ENCODE peak calls at places on chromosome X, in nine cellular contexts. A is CD4-positive, alpha-beta T cell; S is neuronal stem cell; O is stomach; H is cardiac muscle cell; Z is mammary epithelial cell; X is right cardiac atrium; Q is IMR-90; J is dorsolateral prefrontal cortex. G is an unnamed sample.
A peak's percentile ranks its signal among the peaks of the same experiment; 100 is the strongest.

GRCh38 chrX:154441984-154442707 is 1.8 kb upstream of the FAM50A start:
- DNase-seq in A (no peak), S (no peak), O (peak; percentile 57), H (no peak), Z (peak; percentile 66), X (no peak), Q (no peak), J (no peak), G (peak; percentile 15)

GRCh38 chrX:39896951-39897740 is 200.6 kb downstream of the BCOR start:
- DNase-seq in A (no peak), S (peak; percentile 31), O (no peak), H (peak; percentile 75), Z (peak; percentile 57), X (peak; percentile 78), Q (peak; percentile 62), J (no peak), G (peak; percentile 48)

GRCh38 chrX:104913348-104913747 is 307.1 kb downstream of the TEX13A start:
- DNase-seq in A (no peak), S (peak; percentile 23), O (no peak), H (peak; percentile 11), Z (no peak), X (no peak), Q (no peak), J (no peak), G (no peak)

GRCh38 chrX:120456973-120457372 is 12.1 kb downstream of the LAMP2 start:
- DNase-seq in A (no peak), S (no peak), O (no peak), H (no peak), Z (peak; percentile 64), X (no peak), Q (peak; percentile 21), J (no peak), G (no peak)

GRCh38 chrX:38347136-38347535 is 5.3 kb upstream of the OTC start:
- DNase-seq in A (no peak), S (no peak), O (no peak), H (peak; percentile 86), Z (peak; percentile 75), X (no peak), Q (peak; percentile 52), J (no peak), G (no peak)

GRCh38 chrX:28278236-28278635 is 297.0 kb upstream of the DCAF8L1 start:
- DNase-seq in A (no peak), S (no peak), O (no peak), H (no peak), Z (no peak), X (no peak), Q (no peak), J (no peak), G (no peak)

GRCh38 chrX:72272868-72273267 is 4.2 kb downstream of the RPS4X start:
- DNase-seq in A (no peak), S (no peak), O (no peak), H (no peak), Z (peak; percentile 84), X (no peak), Q (peak; percentile 76), J (no peak), G (no peak)

GRCh38 chrX:150162141-150162540 is 201.0 kb upstream of the MAMLD1 start:
- DNase-seq in A (no peak), S (no peak), O (no peak), H (no peak), Z (peak; percentile 32), X (no peak), Q (no peak), J (no peak), G (no peak)

GRCh38 chrX:17361620-17362019 is 13.4 kb upstream of the NHS start:
- DNase-seq in A (no peak), S (no peak), O (no peak), H (no peak), Z (no peak), X (no peak), Q (no peak), J (no peak), G (no peak)

DNA sequence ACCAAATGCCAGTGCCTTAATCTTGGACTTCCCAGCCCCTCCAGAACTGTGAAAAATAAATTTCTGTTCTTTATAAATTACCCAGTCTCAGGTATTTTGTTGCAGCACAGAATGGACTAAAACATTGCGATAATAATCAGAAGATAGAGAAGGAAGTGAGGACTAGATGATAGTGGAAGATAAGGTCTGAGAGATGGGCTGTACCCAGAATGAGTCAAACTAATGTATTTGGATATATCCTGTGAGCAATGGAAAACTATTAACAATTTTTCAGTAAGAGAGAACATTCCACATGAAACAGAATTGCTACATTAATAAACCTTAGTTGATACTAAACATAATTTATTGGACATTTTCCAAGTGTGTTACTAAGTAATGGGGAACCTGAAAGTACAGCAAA is 93.3 kb downstream of the FANCB start:
- DNase-seq in A (no peak), S (no peak), O (no peak), H (no peak), Z (no peak), X (no peak), Q (no peak), J (no peak), G (no peak)
- H3K27me3 ChIP-seq in A (no peaks in the 10 kb centered on the region), S (no peaks in the 10 kb centered on the region), O (no peaks in the 10 kb centered on the region), H (no peaks in the 10 kb centered on the region), Z (no peaks in the 10 kb centered on the region), X (no peaks in the 10 kb centered on the region), Q (no peaks in the 10 kb centered on the region), J (peaks cover 36% of the 10 kb centered on the region), G (no peaks in the 10 kb centered on the region)

DNA sequence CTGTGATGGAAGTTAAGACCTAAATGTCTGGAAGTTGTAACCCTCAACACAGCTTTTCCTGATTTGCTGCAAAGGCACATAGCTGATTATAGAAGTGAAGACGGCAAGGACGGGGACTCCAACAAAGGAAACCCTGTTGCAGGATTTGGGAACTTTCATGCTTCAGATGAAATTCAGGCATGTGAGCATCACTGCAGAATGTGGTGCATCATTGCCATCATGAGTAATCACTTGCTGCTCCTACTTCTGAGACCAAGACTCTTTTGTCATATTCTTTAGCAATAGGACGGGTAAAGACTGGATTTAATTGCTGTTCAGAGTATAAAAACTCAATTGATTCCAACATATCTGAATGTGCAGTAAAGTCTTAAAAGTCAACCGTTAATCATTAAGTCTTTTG is 35.8 kb downstream of the YIPF6 start:
- DNase-seq in A (no peak), S (no peak), O (no peak), H (peak; percentile 7), Z (no peak), X (no peak), Q (peak; percentile 12), J (no peak), G (no peak)
- H3K27me3 ChIP-seq in A (no peaks in the 10 kb centered on the region), S (no peaks in the 10 kb centered on the region), O (peaks cover 3% of the 10 kb centered on the region), H (no peaks in the 10 kb centered on the region), Z (no peaks in the 10 kb centered on the region), X (no peaks in the 10 kb centered on the region), Q (no peaks in the 10 kb centered on the region), J (peaks cover 38% of the 10 kb centered on the region), G (no peaks in the 10 kb centered on the region)

DNA sequence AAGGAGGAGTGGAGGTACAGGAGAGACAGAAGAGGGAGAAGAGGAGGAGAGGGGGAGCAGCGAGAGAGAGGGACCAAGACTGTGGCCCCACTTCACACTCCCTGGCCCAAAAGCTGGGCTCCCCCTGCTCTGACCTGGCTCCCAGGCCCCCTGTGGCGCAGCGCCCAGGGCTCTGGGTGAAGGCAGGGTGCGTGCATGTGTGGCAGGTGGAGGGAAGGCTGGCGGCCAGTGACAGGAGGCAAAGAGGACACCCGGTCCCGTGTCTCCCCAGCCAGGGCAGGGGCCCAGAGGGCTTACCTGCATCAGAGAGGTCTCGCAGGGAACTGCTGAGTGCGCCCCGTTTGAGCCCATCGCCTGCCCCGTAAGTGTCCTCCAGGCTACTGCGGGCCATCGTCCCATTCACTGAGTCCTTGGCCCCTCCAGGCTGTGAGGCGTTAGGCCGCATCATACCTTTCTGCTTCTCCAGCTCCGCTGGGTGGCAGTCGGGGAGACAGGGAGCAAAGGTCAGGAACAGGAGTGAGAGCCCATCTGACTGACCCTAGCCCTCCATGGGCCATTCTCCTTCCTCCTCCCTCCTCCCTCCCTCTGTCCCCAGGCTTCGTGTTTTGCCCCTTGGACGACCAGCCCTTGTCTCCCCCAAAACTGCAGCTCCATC is 11.1 kb upstream of the KDM5C start:
- DNase-seq in A (no peak), S (no peak), O (no peak), H (no peak), Z (no peak), X (no peak), Q (no peak), J (no peak), G (no peak)
- H3K27me3 ChIP-seq in A (no peaks in the 10 kb centered on the region), S (no peaks in the 10 kb centered on the region), O (peaks cover 6% of the 10 kb centered on the region), H (no peaks in the 10 kb centered on the region), Z (peaks cover 2% of the 10 kb centered on the region), X (no peaks in the 10 kb centered on the region), Q (peaks cover 23% of the 10 kb centered on the region), J (peaks cover 55% of the 10 kb centered on the region), G (no peaks in the 10 kb centered on the region)

DNA sequence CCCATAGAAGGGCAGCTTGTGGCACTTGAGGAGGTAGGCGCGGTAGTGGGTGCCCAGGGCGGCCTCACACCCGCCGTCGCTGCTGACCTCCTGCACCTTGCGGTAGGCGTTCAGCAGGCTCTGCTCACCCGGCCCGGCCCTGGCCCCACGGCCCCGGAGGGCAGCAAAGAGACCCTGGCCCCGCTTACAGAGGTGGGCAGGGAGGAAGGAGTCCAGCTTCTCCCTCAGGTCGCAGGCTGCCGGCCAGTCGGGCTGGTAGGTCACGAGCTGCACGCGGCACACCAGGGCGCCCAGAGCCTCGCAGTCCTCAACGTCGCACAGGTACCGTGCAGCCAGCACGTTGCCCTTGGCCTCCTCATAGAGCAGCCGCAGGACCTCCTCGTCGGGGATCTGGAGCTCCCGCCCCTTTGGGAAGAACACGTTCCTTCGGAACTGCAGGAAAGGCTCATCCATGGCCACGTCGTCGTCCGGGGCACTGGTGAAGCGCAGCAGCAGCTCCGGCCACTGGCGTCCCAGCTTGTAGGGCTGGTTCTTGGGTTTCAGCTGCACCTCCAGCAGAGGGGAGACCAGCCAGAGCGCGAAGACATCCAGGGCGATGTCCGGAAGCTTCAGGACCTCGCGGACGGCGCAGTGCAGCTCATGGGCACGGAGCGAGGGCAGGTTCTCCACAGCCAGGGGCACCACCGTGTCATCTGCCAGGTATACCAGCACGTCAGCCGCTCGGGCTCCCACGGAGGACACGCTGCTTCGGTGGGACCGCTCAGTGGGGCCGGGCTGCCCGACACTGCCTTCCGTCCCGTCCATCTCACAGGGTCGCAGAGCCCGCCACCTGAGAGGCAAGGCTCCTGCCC is 17.1 kb upstream of the LAS1L start:
- DNase-seq in A (no peak), S (no peak), O (no peak), H (no peak), Z (no peak), X (no peak), Q (no peak), J (no peak), G (no peak)
- H3K27me3 ChIP-seq in A (no peaks in the 10 kb centered on the region), S (no peaks in the 10 kb centered on the region), O (peaks cover 16% of the 10 kb centered on the region), H (no peaks in the 10 kb centered on the region), Z (no peaks in the 10 kb centered on the region), X (no peaks in the 10 kb centered on the region), Q (peaks cover 2% of the 10 kb centered on the region), J (peaks cover 42% of the 10 kb centered on the region), G (no peaks in the 10 kb centered on the region)

G was measured in keratinocyte.